ENCODE peak calls at places on chromosomes 16 and 17, in ten cellular contexts. G is SK-MEL-5; C is ACHN; R is cardiac fibroblast; F is mucosa of gallbladder; S is activated naive CD4-positive, alpha-beta T cell treated with anti-CD3 and anti-CD28 coated beads, Interleukin-2, amount 10 ng/mL, durations not matched to agents 7 days and 5 days; Z is T-helper 9 cell; H is effector CD4-positive, alpha-beta T cell; Q is anterior cingulate cortex; J is stimulated activated CD8-positive, alpha-beta memory T cell treated with anti-CD3 and anti-CD28 coated beads, Interleukin-15, amount 100 ng/mL, for 24 hours. N is an unnamed sample.

GRCh38 chr17:45273551-45273957 is 11.7 kb upstream of the SPATA32 start:
- DNase-seq in C (no peak), H (no peak), R (no peak), F (no peak), G (no peak), Q (no peak), J (no peak), S (no peak), Z (no peak), N (no peak)

GRCh38 chr17:80485846-80486245 is 9.4 kb upstream of the NPTX1 start:
- DNase-seq in C (no peak), R (no peak), H (no peak), G (no peak), S (no peak), F (no peak), Z (no peak), J (no peak), Q (no peak), N (no peak)

GRCh38 chr17:81714412-81715106 is 2.5 kb downstream of the SLC25A10 start:
- DNase-seq in Z (no peak), F (no peak), S (no peak), G (no peak), J (no peak), Q (no peak), H (no peak), C (no peak), R (no peak), N (no peak)

GRCh38 chr16:57462209-57462977 is at the start of gene POLR2C:
- DNase-seq in S (peak), F (peak), G (peak), R (peak), J (peak), H (peak), Z (peak), Q (peak), C (peak), N (peak)

GRCh38 chr16:47574091-47575054 is 113.2 kb downstream of the PHKB start:
- DNase-seq in J (no peak), H (no peak), Q (no peak), Z (no peak), G (peak), C (peak), F (no peak), R (peak), S (peak), N (no peak)

GRCh38 chr17:56325561-56325960 is 172.3 kb downstream of the ANKFN1 start:
- DNase-seq in F (no peak), Z (no peak), J (no peak), C (no peak), G (no peak), S (no peak), H (no peak), Q (no peak), R (no peak), N (no peak)

GRCh38 chr16:11391576-11391975 is 46.3 kb downstream of the RMI2 start:
- DNase-seq in H (no peak), C (no peak), R (no peak), J (no peak), S (no peak), F (no peak), Q (no peak), Z (no peak), G (no peak), N (peak)

GRCh38 chr17:3695723-3696411 is at the start of gene P2RX5:
- DNase-seq in Q (no peak), F (no peak), S (peak), G (no peak), R (no peak), C (peak), H (no peak), J (peak), Z (peak), N (peak)

GRCh38 chr17:1203111-1203966 is 23.6 kb upstream of the ABR start:
- DNase-seq in F (peak), H (peak), Q (peak), Z (peak), G (peak), S (peak), J (peak), R (peak), C (peak), N (peak)

GRCh38 chr17:39150795-39151679 is at the start of gene PLXDC1:
- DNase-seq in S (peak), C (no peak), G (no peak), R (no peak), Z (no peak), J (no peak), F (no peak), Q (no peak), H (no peak), N (peak)

GRCh38 chr16:89700649-89701424 is 668 bp downstream of the SPATA2L start:
- DNase-seq in R (peak), H (peak), G (no peak), Z (peak), J (no peak), Q (no peak), S (peak), F (peak), C (peak), N (peak)

GRCh38 chr16:4869147-4869790 is 22.0 kb downstream of the UBN1 start:
- DNase-seq in F (peak), R (no peak), Z (no peak), Q (no peak), J (no peak), S (no peak), G (no peak), H (no peak), C (no peak), N (no peak)

GRCh38 chr16:68893710-68894705 is 50.7 kb downstream of the TANGO6 start:
- DNase-seq in C (peak), S (no peak), G (no peak), F (no peak), J (no peak), Z (no peak), Q (no peak), H (no peak), R (peak), N (no peak)

GRCh38 chr17:38705523-38705802 is 390 bp downstream of the MLLT6 start:
- DNase-seq in G (no peak), S (no peak), F (no peak), J (no peak), C (no peak), Z (no peak), Q (no peak), R (no peak), H (no peak), N (peak)

GRCh38 chr17:38706625-38707298 is 1.7 kb downstream of the MLLT6 start:
- DNase-seq in Q (no peak), F (no peak), S (peak), J (no peak), R (peak), C (no peak), Z (no peak), G (no peak), H (peak), N (no peak)

GRCh38 chr16:23668225-23668624 is 10.5 kb upstream of the PLK1 start:
- DNase-seq in F (no peak), G (no peak), Z (no peak), J (no peak), H (no peak), C (no peak), R (no peak), Q (no peak), S (no peak), N (no peak)